ENCODE peak calls at places on chromosomes 2 and 18, in four cellular contexts. F is T-cell, U is RPMI7951, H is KBM-7. N is an unnamed sample.

GRCh38 chr2:176018708-176019107 is 16.6 kb upstream of the LNPK start:
- DNase-seq in F (no peak), U (peak; percentile 9), H (no peak), N (no peak)

GRCh38 chr18:44742741-44743311 is 62.1 kb downstream of the SETBP1 start:
- DNase-seq in F (no peak), U (peak; percentile 73), H (no peak), N (no peak)

GRCh38 chr2:99784946-99785345 is 295.1 kb upstream of the REV1 start:
- DNase-seq in F (no peak), U (no peak), H (no peak), N (no peak)

GRCh38 chr18:3652380-3653262 is 202.6 kb downstream of the TGIF1 start:
- DNase-seq in F (no peak), U (peak; percentile 99), H (peak; percentile 96), N (no peak)

GRCh38 chr18:9814431-9814830 is 71.3 kb upstream of the TXNDC2 start:
- DNase-seq in F (no peak), U (peak; percentile 57), H (no peak), N (no peak)

GRCh38 chr2:102439065-102439695 is 16.2 kb downstream of the IL18RAP start:
- DNase-seq in F (no peak), U (peak; percentile 77), H (no peak), N (no peak)

GRCh38 chr2:30361751-30362394 is 85.2 kb upstream of the LCLAT1 start:
- DNase-seq in F (no peak), U (no peak), H (peak; percentile 33), N (no peak)

GRCh38 chr2:147790580-147790979 is 54.2 kb upstream of the ACVR2A start:
- DNase-seq in F (no peak), U (no peak), H (no peak), N (no peak)

GRCh38 chr2:97761192-97761591 is 47.8 kb downstream of the ZAP70 start:
- DNase-seq in F (peak; percentile 24), U (no peak), H (no peak), N (no peak)

GRCh38 chr2:241804326-241805276 is 4.4 kb upstream of the NEU4 start:
- DNase-seq in F (no peak), U (no peak), H (peak; percentile 62), N (no peak)

GRCh38 chr18:48319796-48320638 is 89.2 kb downstream of the ZBTB7C start:
- DNase-seq in F (no peak), U (peak; percentile 44), H (no peak), N (no peak)

GRCh38 chr18:33951031-33951430 is 273.7 kb downstream of the NOL4 start:
- DNase-seq in F (no peak), U (no peak), H (no peak), N (no peak)

GRCh38 chr2:156333951-156334495 is 1.5 kb upstream of the NR4A2 start:
- DNase-seq in F (no peak), U (peak; percentile 43), H (peak; percentile 72), N (no peak)

GRCh38 chr2:216554755-216555154 is 56.1 kb downstream of the RPL37A start:
- DNase-seq in F (no peak), U (no peak), H (no peak), N (no peak)

GRCh38 chr2:62933398-62933917 is 117.2 kb upstream of the OTX1 start:
- DNase-seq in F (no peak), U (no peak), H (no peak), N (no peak)

GRCh38 chr2:101396352-101396717 is 9.0 kb upstream of the CREG2 start:
- DNase-seq in F (no peak), U (peak; percentile 86), H (no peak), N (no peak)

N was measured in C1 segment of cervical spinal cord.